ENCODE peak calls at places on chromosomes 12 and 14, in four cellular contexts. H is activated T-helper 1 cell treated with Interleukin-2 at 50 U/mL for 16 hours, D is uterus, W is HFFc6. G is an unnamed sample.

GRCh38 chr14:37060496-37061260 is 111.7 kb downstream of the SLC25A21 start:
- DNase-seq in H (no peak), D (no peak), W (no peak), G (no peak)

GRCh38 chr14:74841230-74842207 is 34.4 kb downstream of the PROX2 start:
- DNase-seq in H (no peak), D (no peak), W (no peak), G (no peak)

GRCh38 chr14:105853907-105854599 is 327.7 kb downstream of the TMEM121 start:
- DNase-seq in H (no peak), D (peak), W (no peak), G (peak)

GRCh38 chr12:47413806-47414205 is 292.0 kb downstream of the RPAP3 start:
- DNase-seq in H (no peak), D (no peak), W (peak), G (no peak)

GRCh38 chr12:55806982-55807381 is 10.5 kb downstream of the SARNP start:
- DNase-seq in H (no peak), D (no peak), W (no peak), G (no peak)

GRCh38 chr14:95185452-95186392 is 28.4 kb upstream of the DICER1 start:
- DNase-seq in H (no peak), D (peak), W (no peak), G (peak)

GRCh38 chr12:3728686-3729085 is 24.2 kb downstream of the CRACR2A start:
- DNase-seq in H (no peak), D (no peak), W (no peak), G (no peak)

GRCh38 chr14:103105580-103106168 is 11.1 kb downstream of the EXOC3L4 start:
- DNase-seq in H (no peak), D (no peak), W (no peak), G (no peak)

GRCh38 chr12:53746592-53747491 is 4.9 kb downstream of the CISTR start:
- DNase-seq in H (peak), D (peak), W (peak), G (peak)

GRCh38 chr14:29607129-29607528 is 320.5 kb downstream of the PRKD1 start:
- DNase-seq in H (no peak), D (no peak), W (no peak), G (no peak)

G was measured in sigmoid colon.